ENCODE peak calls at places on chromosomes 6 and 20, in six cellular contexts. One of them, this sample, is unnamed.
A peak's percentile ranks its signal among the peaks of the same experiment; 100 is the strongest.

GRCh38 chr20:3842332-3842930 is 4.2 kb upstream of the MAVS start:
- DNase-seq in cardiac muscle cell: no peak
- DNase-seq in hepatocyte: no peak
- DNase-seq in heart right ventricle: no peak
- DNase-seq in IMR-90: no peak
- DNase-seq in BE2C: no peak
- DNase-seq in this sample: no peak

GRCh38 chr20:2086177-2086979 is 15.2 kb upstream of the STK35 start:
- DNase-seq in cardiac muscle cell: peak; percentile 9
- DNase-seq in hepatocyte: no peak
- DNase-seq in heart right ventricle: no peak
- DNase-seq in IMR-90: no peak
- DNase-seq in BE2C: no peak
- DNase-seq in this sample: no peak

GRCh38 chr6:47111685-47112084 is 69.6 kb upstream of the ADGRF1 start:
- DNase-seq in cardiac muscle cell: no peak
- DNase-seq in hepatocyte: peak; percentile 35
- DNase-seq in heart right ventricle: no peak
- DNase-seq in IMR-90: peak; percentile 60
- DNase-seq in BE2C: no peak
- DNase-seq in this sample: peak; percentile 24

GRCh38 chr20:51426879-51427624 is 115.5 kb downstream of the NFATC2 start:
- DNase-seq in cardiac muscle cell: no peak
- DNase-seq in hepatocyte: no peak
- DNase-seq in heart right ventricle: no peak
- DNase-seq in IMR-90: no peak
- DNase-seq in BE2C: no peak
- DNase-seq in this sample: no peak

GRCh38 chr20:12835999-12836398 is 172.8 kb upstream of the SPTLC3 start:
- DNase-seq in cardiac muscle cell: no peak
- DNase-seq in hepatocyte: peak; percentile 29
- DNase-seq in heart right ventricle: no peak
- DNase-seq in IMR-90: no peak
- DNase-seq in BE2C: no peak
- DNase-seq in this sample: peak; percentile 1

GRCh38 chr6:17820055-17820454 is 113.3 kb upstream of the NUP153 start:
- DNase-seq in cardiac muscle cell: no peak
- DNase-seq in hepatocyte: no peak
- DNase-seq in heart right ventricle: no peak
- DNase-seq in IMR-90: peak; percentile 15
- DNase-seq in BE2C: no peak
- DNase-seq in this sample: peak; percentile 25

GRCh38 chr20:62727584-62728027 is 19.0 kb downstream of the NTSR1 start:
- DNase-seq in cardiac muscle cell: no peak
- DNase-seq in hepatocyte: no peak
- DNase-seq in heart right ventricle: no peak
- DNase-seq in IMR-90: no peak
- DNase-seq in BE2C: peak; percentile 8
- DNase-seq in this sample: no peak

GRCh38 chr6:101666256-101666655 is 272.7 kb downstream of the GRIK2 start:
- DNase-seq in cardiac muscle cell: peak; percentile 23
- DNase-seq in hepatocyte: no peak
- DNase-seq in heart right ventricle: no peak
- DNase-seq in IMR-90: peak; percentile 80
- DNase-seq in BE2C: no peak
- DNase-seq in this sample: no peak

GRCh38 chr6:16130932-16131387 is 2.1 kb downstream of the MYLIP start:
- DNase-seq in cardiac muscle cell: peak; percentile 80
- DNase-seq in hepatocyte: peak; percentile 76
- DNase-seq in heart right ventricle: no peak
- DNase-seq in IMR-90: peak; percentile 83
- DNase-seq in BE2C: no peak
- DNase-seq in this sample: peak; percentile 91

GRCh38 chr6:165875946-165876345 is 212.9 kb upstream of the PDE10A start:
- DNase-seq in cardiac muscle cell: no peak
- DNase-seq in hepatocyte: no peak
- DNase-seq in heart right ventricle: no peak
- DNase-seq in IMR-90: no peak
- DNase-seq in BE2C: no peak
- DNase-seq in this sample: no peak

GRCh38 chr20:43492101-43492500 is 15.4 kb upstream of the L3MBTL1 start:
- DNase-seq in cardiac muscle cell: no peak
- DNase-seq in hepatocyte: no peak
- DNase-seq in heart right ventricle: no peak
- DNase-seq in IMR-90: peak; percentile 17
- DNase-seq in BE2C: no peak
- DNase-seq in this sample: no peak

GRCh38 chr20:36467076-36467999 is 74.0 kb upstream of the MYL9 start:
- DNase-seq in cardiac muscle cell: no peak
- DNase-seq in hepatocyte: peak; percentile 31
- DNase-seq in heart right ventricle: peak; percentile 65
- DNase-seq in IMR-90: no peak
- DNase-seq in BE2C: peak; percentile 79
- DNase-seq in this sample: peak; percentile 17

GRCh38 chr6:35948725-35949124 is 27.8 kb upstream of the SRPK1 start:
- DNase-seq in cardiac muscle cell: peak; percentile 49
- DNase-seq in hepatocyte: no peak
- DNase-seq in heart right ventricle: no peak
- DNase-seq in IMR-90: peak; percentile 12
- DNase-seq in BE2C: peak; percentile 22
- DNase-seq in this sample: peak; percentile 43

GRCh38 chr20:58542411-58543095 is 27.4 kb upstream of the APCDD1L start:
- DNase-seq in cardiac muscle cell: no peak
- DNase-seq in hepatocyte: no peak
- DNase-seq in heart right ventricle: no peak
- DNase-seq in IMR-90: peak; percentile 36
- DNase-seq in BE2C: no peak
- DNase-seq in this sample: peak; percentile 19

GRCh38 chr6:16729183-16729696 is 32.0 kb downstream of the ATXN1 start:
- DNase-seq in cardiac muscle cell: peak; percentile 74
- DNase-seq in hepatocyte: peak; percentile 54
- DNase-seq in heart right ventricle: no peak
- DNase-seq in IMR-90: peak; percentile 75
- DNase-seq in BE2C: no peak
- DNase-seq in this sample: peak; percentile 70

GRCh38 chr6:28351087-28351486 is 1.3 kb downstream of the ZKSCAN3 start:
- DNase-seq in cardiac muscle cell: no peak
- DNase-seq in hepatocyte: peak; percentile 35
- DNase-seq in heart right ventricle: no peak
- DNase-seq in IMR-90: no peak
- DNase-seq in BE2C: no peak
- DNase-seq in this sample: no peak

GRCh38 chr6:116799945-116800344 is 28.9 kb downstream of the GPRC6A start:
- DNase-seq in cardiac muscle cell: no peak
- DNase-seq in hepatocyte: no peak
- DNase-seq in heart right ventricle: no peak
- DNase-seq in IMR-90: no peak
- DNase-seq in BE2C: no peak
- DNase-seq in this sample: no peak

GRCh38 chr6:155311076-155311475 is 3.2 kb downstream of the TFB1M start:
- DNase-seq in cardiac muscle cell: peak; percentile 21
- DNase-seq in hepatocyte: no peak
- DNase-seq in heart right ventricle: no peak
- DNase-seq in IMR-90: peak; percentile 18
- DNase-seq in BE2C: no peak
- DNase-seq in this sample: peak; percentile 48

GRCh38 chr6:42745083-42745637 is 743 bp downstream of the TBCC start:
- DNase-seq in cardiac muscle cell: peak; percentile 27
- DNase-seq in hepatocyte: no peak
- DNase-seq in heart right ventricle: peak; percentile 19
- DNase-seq in IMR-90: peak; percentile 23
- DNase-seq in BE2C: peak; percentile 23
- DNase-seq in this sample: peak; percentile 67

GRCh38 chr20:57712851-57713504 is 3.2 kb upstream of the PMEPA1 start:
- DNase-seq in cardiac muscle cell: no peak
- DNase-seq in hepatocyte: no peak
- DNase-seq in heart right ventricle: no peak
- DNase-seq in IMR-90: no peak
- DNase-seq in BE2C: no peak
- DNase-seq in this sample: no peak

GRCh38 chr6:168226832-168227434 is 92.6 kb downstream of the DACT2 start:
- DNase-seq in cardiac muscle cell: peak; percentile 27
- DNase-seq in hepatocyte: no peak
- DNase-seq in heart right ventricle: no peak
- DNase-seq in IMR-90: no peak
- DNase-seq in BE2C: no peak
- DNase-seq in this sample: no peak

GRCh38 chr20:21520702-21521595 is 7.1 kb upstream of the NKX2-2 start:
- DNase-seq in cardiac muscle cell: peak; percentile 38
- DNase-seq in hepatocyte: no peak
- DNase-seq in heart right ventricle: no peak
- DNase-seq in IMR-90: no peak
- DNase-seq in BE2C: no peak
- DNase-seq in this sample: no peak

GRCh38 chr6:130421567-130421966 is 55.8 kb downstream of the TMEM200A start:
- DNase-seq in cardiac muscle cell: peak; percentile 26
- DNase-seq in hepatocyte: no peak
- DNase-seq in heart right ventricle: no peak
- DNase-seq in IMR-90: peak; percentile 91
- DNase-seq in BE2C: no peak
- DNase-seq in this sample: peak; percentile 53

GRCh38 chr6:31521835-31522234 is 6.9 kb upstream of the MCCD1 start:
- DNase-seq in cardiac muscle cell: no peak
- DNase-seq in hepatocyte: no peak
- DNase-seq in heart right ventricle: no peak
- DNase-seq in IMR-90: no peak
- DNase-seq in BE2C: no peak
- DNase-seq in this sample: no peak

GRCh38 chr20:22453244-22454080 is 130.9 kb downstream of the FOXA2 start:
- DNase-seq in cardiac muscle cell: peak; percentile 32
- DNase-seq in hepatocyte: peak; percentile 61
- DNase-seq in heart right ventricle: no peak
- DNase-seq in IMR-90: no peak
- DNase-seq in BE2C: no peak
- DNase-seq in this sample: no peak

GRCh38 chr20:51695574-51696303 is 72.5 kb downstream of the ATP9A start:
- DNase-seq in cardiac muscle cell: peak; percentile 61
- DNase-seq in hepatocyte: peak; percentile 59
- DNase-seq in heart right ventricle: no peak
- DNase-seq in IMR-90: peak; percentile 93
- DNase-seq in BE2C: no peak
- DNase-seq in this sample: peak; percentile 94

GRCh38 chr6:156622185-156622584 is 155.0 kb upstream of the ARID1B start:
- DNase-seq in cardiac muscle cell: no peak
- DNase-seq in hepatocyte: no peak
- DNase-seq in heart right ventricle: no peak
- DNase-seq in IMR-90: no peak
- DNase-seq in BE2C: no peak
- DNase-seq in this sample: no peak

GRCh38 chr20:33654680-33655161 is 7.4 kb upstream of the C20orf144 start:
- DNase-seq in cardiac muscle cell: no peak
- DNase-seq in hepatocyte: peak; percentile 60
- DNase-seq in heart right ventricle: no peak
- DNase-seq in IMR-90: no peak
- DNase-seq in BE2C: no peak
- DNase-seq in this sample: no peak
- H3K4me3 ChIP-seq in cardiac muscle cell: no peak overlapping the region
- H3K4me3 ChIP-seq in hepatocyte: no peak overlapping the region
- H3K4me3 ChIP-seq in heart right ventricle: no peak overlapping the region
- H3K4me3 ChIP-seq in IMR-90: no peak overlapping the region
- H3K4me3 ChIP-seq in BE2C: no peak overlapping the region
- H3K4me3 ChIP-seq in this sample: no peak overlapping the region

DNA sequence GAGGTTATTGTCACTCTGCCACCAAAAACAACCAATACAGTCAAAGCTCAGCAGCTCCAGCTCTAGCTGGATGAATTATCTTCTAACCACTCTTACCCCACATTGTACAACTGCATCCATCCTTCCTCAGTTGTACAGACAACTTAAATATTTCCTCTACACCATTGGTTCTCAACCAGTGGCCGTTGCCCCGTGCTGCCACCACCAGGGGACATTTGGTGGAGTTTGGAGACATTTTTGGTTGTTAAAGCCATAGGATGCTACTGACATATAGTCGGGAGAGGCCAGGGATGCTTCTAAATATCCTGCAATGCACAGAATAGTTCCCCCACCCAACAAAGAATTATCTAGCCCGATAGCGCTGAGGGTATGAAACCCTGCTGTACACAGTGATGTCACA is 59.3 kb downstream of the SHLD1 start:
- DNase-seq in cardiac muscle cell: no peak
- DNase-seq in hepatocyte: no peak
- DNase-seq in heart right ventricle: no peak
- DNase-seq in IMR-90: no peak
- DNase-seq in BE2C: no peak
- DNase-seq in this sample: no peak
- H3K4me1 ChIP-seq in cardiac muscle cell: no peaks in the 10 kb centered on the region
- H3K4me1 ChIP-seq in hepatocyte: peaks cover 7% of the 10 kb centered on the region
- H3K4me1 ChIP-seq in heart right ventricle: peaks cover 16% of the 10 kb centered on the region
- H3K4me1 ChIP-seq in IMR-90: no peaks in the 10 kb centered on the region
- H3K4me1 ChIP-seq in BE2C: peaks cover 5% of the 10 kb centered on the region
- H3K4me1 ChIP-seq in this sample: peaks cover 12% of the 10 kb centered on the region

GRCh38 chr6:99614430-99615161 is 8.0 kb downstream of the PRDM13 start:
- DNase-seq in cardiac muscle cell: no peak
- DNase-seq in hepatocyte: peak; percentile 29
- DNase-seq in heart right ventricle: no peak
- DNase-seq in IMR-90: no peak
- DNase-seq in BE2C: no peak
- DNase-seq in this sample: no peak
- H3K4me3 ChIP-seq in cardiac muscle cell: peak overlapping the region; percentile 36
- H3K4me3 ChIP-seq in hepatocyte: peak overlapping the region; percentile 45
- H3K4me3 ChIP-seq in heart right ventricle: peak overlapping the region; percentile 45
- H3K4me3 ChIP-seq in IMR-90: no peak overlapping the region
- H3K4me3 ChIP-seq in BE2C: peak overlapping the region; percentile 31
- H3K4me3 ChIP-seq in this sample: peak overlapping the region; percentile 66

GRCh38 chr20:17969884-17970409 is 1.1 kb downstream of the MGME1 start:
- DNase-seq in cardiac muscle cell: peak; percentile 53
- DNase-seq in hepatocyte: peak; percentile 54
- DNase-seq in heart right ventricle: no peak
- DNase-seq in IMR-90: peak; percentile 70
- DNase-seq in BE2C: no peak
- DNase-seq in this sample: no peak

GRCh38 chr20:17968366-17969275 is at the start of the genes MGME1 and SNX5:
- DNase-seq in cardiac muscle cell: peak; percentile 100
- DNase-seq in hepatocyte: peak; percentile 99
- DNase-seq in heart right ventricle: peak; percentile 100
- DNase-seq in IMR-90: peak; percentile 99
- DNase-seq in BE2C: peak; percentile 99
- DNase-seq in this sample: peak; percentile 100

GRCh38 chr20:17972121-17972520 is 3.3 kb downstream of the MGME1 start:
- DNase-seq in cardiac muscle cell: peak; percentile 40
- DNase-seq in hepatocyte: no peak
- DNase-seq in heart right ventricle: no peak
- DNase-seq in IMR-90: peak; percentile 42
- DNase-seq in BE2C: no peak
- DNase-seq in this sample: no peak

GRCh38 chr20:17969276-17969883 is 562 bp downstream of the MGME1 start:
- DNase-seq in cardiac muscle cell: peak; percentile 50
- DNase-seq in hepatocyte: peak; percentile 39
- DNase-seq in heart right ventricle: no peak
- DNase-seq in IMR-90: no peak
- DNase-seq in BE2C: peak; percentile 36
- DNase-seq in this sample: peak; percentile 70

DNA sequence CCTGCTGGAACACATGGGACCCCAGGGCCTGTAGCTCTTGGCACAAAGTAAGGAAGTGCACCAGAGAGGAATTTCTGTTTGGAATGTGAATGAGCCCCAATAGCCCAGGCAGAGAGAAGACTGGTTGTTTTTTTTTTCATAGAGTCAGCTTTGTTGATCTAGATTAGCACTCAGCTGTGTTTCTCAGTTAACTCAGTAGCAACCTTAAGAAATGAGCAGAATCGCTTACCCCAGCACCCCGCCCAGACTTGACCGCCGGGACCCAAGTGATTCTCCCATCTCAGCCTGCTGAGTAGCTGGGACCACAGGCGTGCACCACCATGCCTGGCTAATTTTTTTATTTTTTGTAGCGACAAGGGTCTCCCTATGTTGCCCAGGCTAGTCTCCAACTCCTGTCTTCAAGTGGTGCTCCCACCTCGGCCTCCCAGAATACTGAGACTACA is 2.8 kb downstream of the MGME1 start:
- DNase-seq in cardiac muscle cell: peak; percentile 63
- DNase-seq in hepatocyte: no peak
- DNase-seq in heart right ventricle: no peak
- DNase-seq in IMR-90: peak; percentile 57
- DNase-seq in BE2C: no peak
- DNase-seq in this sample: peak; percentile 56
- H3K4me1 ChIP-seq in cardiac muscle cell: peaks cover 28% of the 10 kb centered on the region
- H3K4me1 ChIP-seq in hepatocyte: peaks cover 27% of the 10 kb centered on the region
- H3K4me1 ChIP-seq in heart right ventricle: peaks cover 55% of the 10 kb centered on the region
- H3K4me1 ChIP-seq in IMR-90: peaks cover 5% of the 10 kb centered on the region
- H3K4me1 ChIP-seq in BE2C: no peaks in the 10 kb centered on the region
- H3K4me1 ChIP-seq in this sample: peaks cover 4% of the 10 kb centered on the region